ENCODE peak calls at places on chromosomes 11 and 22, in nine cellular contexts. J, H, O, B, Q, V, L, Y and A are unnamed samples.

GRCh38 chr11:18705651-18706281 is 7.2 kb downstream of the TMEM86A start:
- DNase-seq in L (no peak), H (no peak), Q (peak), O (peak), B (peak), Y (peak), V (no peak), J (no peak), A (peak)

GRCh38 chr11:95922536-95923440 is 1.1 kb downstream of the MTMR2 start:
- DNase-seq in L (no peak), Y (no peak), O (no peak), J (no peak), Q (no peak), B (no peak), V (no peak), H (no peak), A (no peak)

GRCh38 chr22:28021116-28021997 is 102.3 kb upstream of the PITPNB start:
- DNase-seq in V (no peak), O (no peak), B (peak), Y (peak), H (no peak), L (no peak), J (no peak), Q (no peak), A (peak)

GRCh38 chr22:24516301-24516737 is 21.2 kb downstream of the UPB1 start:
- DNase-seq in B (no peak), O (peak), V (no peak), Q (no peak), H (no peak), Y (no peak), L (no peak), J (no peak), A (no peak)

GRCh38 chr11:76609736-76610370 is 60.7 kb downstream of the LRRC32 start:
- DNase-seq in L (no peak), Q (no peak), H (no peak), O (no peak), V (no peak), Y (no peak), B (no peak), J (peak), A (no peak)

GRCh38 chr11:134642206-134642605 is 230.2 kb upstream of the B3GAT1 start:
- DNase-seq in B (peak), J (no peak), Y (no peak), Q (no peak), O (no peak), V (no peak), H (no peak), L (no peak), A (no peak)

GRCh38 chr11:45592581-45592980 is 72.8 kb downstream of the CHST1 start:
- DNase-seq in H (no peak), L (no peak), V (no peak), O (no peak), Y (no peak), B (peak), J (no peak), Q (no peak), A (no peak)

GRCh38 chr11:9091044-9091936 is at the start of gene SCUBE2:
- DNase-seq in Y (no peak), V (no peak), L (no peak), B (no peak), Q (peak), J (peak), H (peak), O (no peak), A (no peak)

GRCh38 chr11:56331861-56332491 is 13.9 kb upstream of the OR8K1 start:
- DNase-seq in V (no peak), O (no peak), J (no peak), Q (peak), B (no peak), H (no peak), L (no peak), Y (no peak), A (no peak)

GRCh38 chr11:70226967-70227366 is 23.9 kb downstream of the FADD start:
- DNase-seq in Y (no peak), H (peak), V (no peak), L (no peak), B (no peak), Q (no peak), J (no peak), O (no peak), A (no peak)

GRCh38 chr11:88827018-88827676 is 238.6 kb downstream of the GRM5 start:
- DNase-seq in Q (no peak), Y (no peak), H (no peak), O (no peak), L (no peak), B (no peak), V (no peak), J (no peak), A (no peak)

GRCh38 chr11:62770778-62771143 is 435 bp upstream of the TAF6L start:
- DNase-seq in O (peak), B (peak), Y (peak), V (no peak), H (no peak), Q (peak), L (no peak), J (no peak), A (no peak)

GRCh38 chr22:19181786-19182471 is 3.4 kb upstream of the SLC25A1 start:
- DNase-seq in O (no peak), V (no peak), H (no peak), Y (no peak), L (no peak), Q (no peak), B (no peak), J (no peak), A (no peak)

GRCh38 chr22:44972363-44973083 is 37.3 kb downstream of the PHF21B start:
- DNase-seq in L (no peak), B (no peak), Q (peak), H (no peak), Y (no peak), O (no peak), V (no peak), J (no peak), A (no peak)

GRCh38 chr22:41197046-41197807 is 7.9 kb upstream of the L3MBTL2 start:
- DNase-seq in Q (peak), L (no peak), O (peak), V (no peak), B (peak), Y (peak), J (peak), H (peak), A (peak)

GRCh38 chr22:46090631-46091201 is 59.6 kb upstream of the PPARA start:
- DNase-seq in V (no peak), O (no peak), B (peak), J (no peak), H (no peak), Q (no peak), Y (peak), L (no peak), A (no peak)

GRCh38 chr11:77619576-77620198 is 17.9 kb downstream of the CLNS1A start:
- DNase-seq in L (peak), J (no peak), Y (no peak), O (no peak), Q (no peak), B (no peak), H (no peak), V (no peak), A (no peak)

GRCh38 chr11:27153136-27153535 is 112.5 kb downstream of the BBOX1 start:
- DNase-seq in Q (no peak), O (no peak), L (no peak), B (no peak), Y (no peak), H (no peak), J (no peak), V (no peak), A (no peak)

DNA sequence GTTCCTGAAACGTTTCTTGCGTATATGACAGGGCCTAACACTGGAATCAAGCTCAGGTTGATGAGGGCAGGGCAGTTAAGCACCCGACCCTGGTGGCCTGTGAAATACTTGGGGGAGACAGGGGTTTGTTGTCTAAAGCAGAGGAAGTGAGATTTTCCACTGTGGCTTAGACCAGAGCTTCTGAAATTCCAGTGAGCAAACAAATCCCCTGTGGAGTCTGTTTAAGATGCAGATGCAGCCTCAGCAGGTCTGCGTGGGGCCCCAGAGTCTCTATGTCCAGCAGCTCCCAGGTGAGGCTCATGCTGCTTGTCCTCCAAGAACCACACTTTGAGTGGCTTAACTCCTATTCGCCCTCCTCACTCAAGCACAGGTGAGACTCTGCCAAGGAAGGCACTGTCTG is 39.1 kb upstream of the PRAME start:
- DNase-seq in Y (no peak), V (no peak), L (no peak), B (no peak), Q (no peak), O (no peak), H (no peak), J (peak), A (no peak)
- TF ChIP-seq POLR2A in Y (no peak), V (no peak), L (no peak), B (no peak), Q (no peak), O (no peak), H (no peak), J (no peak), A (no peak)

DNA sequence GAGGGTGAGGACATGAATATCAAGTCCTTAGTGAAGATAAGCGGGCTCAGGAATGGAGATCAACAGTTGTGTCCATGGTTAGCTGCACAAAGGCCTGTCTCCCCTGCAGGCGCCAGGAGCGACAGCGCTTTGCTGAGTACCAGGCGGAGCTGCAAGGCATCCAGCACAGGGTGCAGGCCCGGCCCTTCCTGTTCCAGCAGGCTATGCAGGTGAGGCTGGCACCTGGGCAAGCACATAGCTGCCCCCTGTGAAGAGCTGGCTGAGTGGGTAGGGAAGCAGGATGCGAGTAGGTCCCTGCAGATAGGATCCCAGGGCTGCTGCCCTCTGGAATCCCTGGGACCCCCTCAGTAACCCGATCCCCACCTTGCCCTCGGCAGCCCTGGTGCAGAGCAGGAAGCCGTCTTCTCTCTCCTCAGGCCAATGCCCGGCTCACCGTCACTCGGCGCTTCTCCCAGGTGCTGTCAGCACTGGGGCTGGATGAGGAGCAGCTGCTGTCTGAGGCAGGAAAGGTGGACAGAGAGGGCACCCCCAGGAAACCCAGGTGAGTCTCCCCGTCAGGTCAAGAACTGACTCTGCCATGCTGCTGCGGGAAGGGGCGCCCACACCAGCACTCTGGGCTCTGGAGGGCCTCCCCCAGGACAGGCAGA is 2.6 kb upstream of the SART1 start:
- DNase-seq in V (no peak), J (no peak), Y (no peak), L (no peak), O (no peak), Q (no peak), H (no peak), B (no peak), A (no peak)
- TF ChIP-seq EP300 in V (no peak), J (no peak), Y (no peak), L (no peak), O (no peak), Q (no peak), H (no peak), B (no peak), A (no peak)

GRCh38 chr22:36460202-36460601 is 21.2 kb downstream of the TXN2 start:
- DNase-seq in J (no peak), B (no peak), H (no peak), V (no peak), Q (no peak), O (no peak), L (no peak), Y (no peak), A (no peak)

GRCh38 chr22:36456459-36456835 is 25.0 kb downstream of the TXN2 start:
- DNase-seq in H (no peak), J (no peak), O (no peak), Y (no peak), Q (no peak), B (no peak), V (no peak), L (no peak), A (no peak)

GRCh38 chr22:36455571-36456458 is 25.6 kb downstream of the TXN2 start:
- DNase-seq in Q (no peak), Y (no peak), V (no peak), O (peak), J (no peak), H (no peak), L (no peak), B (no peak), A (peak)

GRCh38 chr22:36454916-36455570 is 26.4 kb downstream of the TXN2 start:
- DNase-seq in O (peak), Y (peak), J (peak), L (peak), V (peak), B (peak), Q (peak), H (peak), A (peak)

GRCh38 chr22:36457688-36458450 is 23.6 kb downstream of the TXN2 start:
- DNase-seq in V (no peak), L (no peak), J (no peak), B (peak), Y (no peak), H (no peak), Q (no peak), O (peak), A (no peak)
- TF ChIP-seq POLR2AphosphoS5 in V (no peak), L (no peak), J (peak), B (no peak), Y (no peak), H (no peak), Q (peak), O (peak), A (peak)

GRCh38 chr11:101706541-101706940 is 122.7 kb upstream of the TRPC6 start:
- DNase-seq in J (no peak), O (no peak), L (no peak), H (no peak), B (no peak), Y (no peak), V (no peak), Q (no peak), A (no peak)
- TF ChIP-seq POLR2A in J (no peak), O (no peak), L (no peak), H (no peak), B (no peak), Y (no peak), V (no peak), Q (no peak), A (no peak)

GRCh38 chr11:118620529-118621070 is 13.2 kb downstream of the PHLDB1 start:
- DNase-seq in J (no peak), L (no peak), Y (no peak), Q (no peak), H (peak), B (no peak), V (no peak), O (no peak), A (no peak)

GRCh38 chr11:118621898-118622375 is 14.5 kb downstream of the PHLDB1 start:
- DNase-seq in Y (no peak), Q (no peak), L (no peak), J (no peak), O (no peak), V (no peak), B (no peak), H (no peak), A (no peak)

GRCh38 chr11:118623291-118623655 is 15.9 kb downstream of the PHLDB1 start:
- DNase-seq in H (no peak), Y (no peak), O (peak), J (no peak), L (no peak), V (no peak), Q (no peak), B (no peak), A (no peak)

GRCh38 chr11:118621071-118621815 is 13.8 kb downstream of the PHLDB1 start:
- DNase-seq in H (peak), V (no peak), Q (peak), L (no peak), B (peak), J (peak), Y (peak), O (peak), A (peak)

GRCh38 chr11:118622376-118623290 is 15.2 kb downstream of the PHLDB1 start:
- DNase-seq in V (no peak), H (no peak), Y (peak), J (no peak), O (peak), L (no peak), B (no peak), Q (no peak), A (no peak)
- TF ChIP-seq EP300 in V (no peak), H (no peak), Y (no peak), J (no peak), O (no peak), L (no peak), B (no peak), Q (no peak), A (no peak)

DNA sequence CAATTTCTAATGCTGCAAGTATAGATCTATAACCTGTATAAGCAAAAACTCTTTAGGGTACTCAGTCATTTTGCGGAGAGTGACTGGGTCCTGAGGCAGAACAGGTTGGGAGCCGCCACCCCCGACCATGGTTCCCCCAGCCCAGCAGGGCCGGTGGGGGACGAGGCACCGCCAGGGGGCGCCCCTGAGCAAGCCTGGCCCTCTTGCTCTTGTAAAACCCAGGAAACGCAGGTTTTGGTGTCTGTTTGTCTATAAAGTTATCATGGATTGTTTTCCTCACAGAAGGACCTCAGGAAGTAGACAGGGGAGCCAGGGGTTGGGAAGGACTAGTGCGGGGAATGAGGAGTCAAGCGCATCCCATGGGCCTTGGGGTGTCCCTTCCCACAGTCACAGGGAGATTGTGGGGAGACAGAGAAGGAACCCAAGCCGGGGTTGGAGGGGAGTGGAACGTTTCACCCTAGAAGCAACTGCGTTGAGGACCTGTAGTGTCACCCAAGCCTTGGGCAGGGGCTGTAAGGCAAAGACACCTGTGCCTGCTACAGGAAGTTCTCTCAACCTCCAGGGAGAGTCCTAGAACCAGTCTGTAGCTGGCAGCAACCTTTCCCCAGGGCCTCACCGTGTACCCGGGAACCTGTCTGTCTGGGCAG is 26.4 kb downstream of the KCTD17 start:
- DNase-seq in H (peak), L (no peak), B (no peak), Y (no peak), O (peak), J (no peak), V (peak), Q (peak), A (peak)
- TF ChIP-seq POLR2AphosphoS5 in H (no peak), L (no peak), B (no peak), Y (no peak), O (no peak), J (no peak), V (no peak), Q (no peak), A (no peak)

GRCh38 chr11:29879560-29879959 is 137.3 kb downstream of the KCNA4 start:
- DNase-seq in Y (no peak), H (no peak), V (no peak), L (no peak), J (no peak), O (no peak), B (no peak), Q (no peak), A (no peak)
- TF ChIP-seq POLR2A in Y (no peak), H (no peak), V (no peak), L (no peak), J (no peak), O (no peak), B (no peak), Q (no peak), A (no peak)